ENCODE peak calls at places on chromosomes 13 and 19, in ten cellular contexts. One of them, this sample, is unnamed.

GRCh38 chr19:14183741-14184395 is 22.1 kb downstream of the ADGRL1 start:
- DNase-seq in NB4: no peak
- DNase-seq in caudate nucleus: no peak
- DNase-seq in LNCaP clone FGC: no peak
- DNase-seq in activated naive CD4-positive, alpha-beta T cell treated with anti-CD3 and anti-CD28 coated beads, Interleukin-2, amount 10 ng/mL, durations not matched to agents 7 days and 5 days: no peak
- DNase-seq in NCI-H2227 treated with DMSO at 0.1 percent for 48 hours: no peak
- DNase-seq in hepatocyte: no peak
- DNase-seq in stimulated activated CD4-positive, alpha-beta T cell treated with anti-CD3 and anti-CD28 coated beads, Interleukin-12 subunit alpha, Interleukin-12 subunit beta, amount 100 ng/mL, for 48 hours: no peak
- DNase-seq in natural killer cell treated with Interleukin-12 subunit alpha and Interleukin-12 subunit beta and Interleukin-15 and Interleukin-18, amount 100 ng/mL, for 72 hours: no peak
- DNase-seq in fibroblast of mammary gland: no peak
- DNase-seq in this sample: no peak

GRCh38 chr13:97434417-97435296 is 688 bp downstream of the RAP2A start:
- DNase-seq in stimulated activated CD4-positive, alpha-beta T cell treated with anti-CD3 and anti-CD28 coated beads, Interleukin-12 subunit alpha, Interleukin-12 subunit beta, amount 100 ng/mL, for 48 hours: peak; percentile 9
- DNase-seq in natural killer cell treated with Interleukin-12 subunit alpha and Interleukin-12 subunit beta and Interleukin-15 and Interleukin-18, amount 100 ng/mL, for 72 hours: peak; percentile 64
- DNase-seq in activated naive CD4-positive, alpha-beta T cell treated with anti-CD3 and anti-CD28 coated beads, Interleukin-2, amount 10 ng/mL, durations not matched to agents 7 days and 5 days: peak; percentile 60
- DNase-seq in caudate nucleus: no peak
- DNase-seq in NB4: peak; percentile 62
- DNase-seq in hepatocyte: no peak
- DNase-seq in LNCaP clone FGC: no peak
- DNase-seq in fibroblast of mammary gland: peak; percentile 24
- DNase-seq in NCI-H2227 treated with DMSO at 0.1 percent for 48 hours: no peak
- DNase-seq in this sample: peak; percentile 71

GRCh38 chr13:87675851-87676250 is 4.7 kb downstream of the SLITRK5 start:
- DNase-seq in stimulated activated CD4-positive, alpha-beta T cell treated with anti-CD3 and anti-CD28 coated beads, Interleukin-12 subunit alpha, Interleukin-12 subunit beta, amount 100 ng/mL, for 48 hours: no peak
- DNase-seq in NB4: no peak
- DNase-seq in LNCaP clone FGC: no peak
- DNase-seq in NCI-H2227 treated with DMSO at 0.1 percent for 48 hours: no peak
- DNase-seq in fibroblast of mammary gland: no peak
- DNase-seq in natural killer cell treated with Interleukin-12 subunit alpha and Interleukin-12 subunit beta and Interleukin-15 and Interleukin-18, amount 100 ng/mL, for 72 hours: no peak
- DNase-seq in hepatocyte: no peak
- DNase-seq in caudate nucleus: no peak
- DNase-seq in activated naive CD4-positive, alpha-beta T cell treated with anti-CD3 and anti-CD28 coated beads, Interleukin-2, amount 10 ng/mL, durations not matched to agents 7 days and 5 days: no peak
- DNase-seq in this sample: no peak

GRCh38 chr13:20721454-20722357 is 18.2 kb downstream of the IL17D start:
- DNase-seq in NCI-H2227 treated with DMSO at 0.1 percent for 48 hours: no peak
- DNase-seq in hepatocyte: peak; percentile 57
- DNase-seq in fibroblast of mammary gland: peak; percentile 64
- DNase-seq in natural killer cell treated with Interleukin-12 subunit alpha and Interleukin-12 subunit beta and Interleukin-15 and Interleukin-18, amount 100 ng/mL, for 72 hours: no peak
- DNase-seq in NB4: no peak
- DNase-seq in activated naive CD4-positive, alpha-beta T cell treated with anti-CD3 and anti-CD28 coated beads, Interleukin-2, amount 10 ng/mL, durations not matched to agents 7 days and 5 days: peak; percentile 34
- DNase-seq in caudate nucleus: no peak
- DNase-seq in stimulated activated CD4-positive, alpha-beta T cell treated with anti-CD3 and anti-CD28 coated beads, Interleukin-12 subunit alpha, Interleukin-12 subunit beta, amount 100 ng/mL, for 48 hours: no peak
- DNase-seq in LNCaP clone FGC: no peak
- DNase-seq in this sample: peak; percentile 73

GRCh38 chr13:43838909-43839308 is 40.6 kb downstream of the CCDC122 start:
- DNase-seq in NCI-H2227 treated with DMSO at 0.1 percent for 48 hours: no peak
- DNase-seq in LNCaP clone FGC: no peak
- DNase-seq in activated naive CD4-positive, alpha-beta T cell treated with anti-CD3 and anti-CD28 coated beads, Interleukin-2, amount 10 ng/mL, durations not matched to agents 7 days and 5 days: no peak
- DNase-seq in caudate nucleus: no peak
- DNase-seq in natural killer cell treated with Interleukin-12 subunit alpha and Interleukin-12 subunit beta and Interleukin-15 and Interleukin-18, amount 100 ng/mL, for 72 hours: no peak
- DNase-seq in fibroblast of mammary gland: peak; percentile 60
- DNase-seq in NB4: peak; percentile 34
- DNase-seq in hepatocyte: no peak
- DNase-seq in stimulated activated CD4-positive, alpha-beta T cell treated with anti-CD3 and anti-CD28 coated beads, Interleukin-12 subunit alpha, Interleukin-12 subunit beta, amount 100 ng/mL, for 48 hours: no peak
- DNase-seq in this sample: no peak

GRCh38 chr19:40822161-40822560 is 23.2 kb downstream of the EGLN2 start:
- DNase-seq in NB4: no peak
- DNase-seq in caudate nucleus: no peak
- DNase-seq in stimulated activated CD4-positive, alpha-beta T cell treated with anti-CD3 and anti-CD28 coated beads, Interleukin-12 subunit alpha, Interleukin-12 subunit beta, amount 100 ng/mL, for 48 hours: no peak
- DNase-seq in NCI-H2227 treated with DMSO at 0.1 percent for 48 hours: no peak
- DNase-seq in activated naive CD4-positive, alpha-beta T cell treated with anti-CD3 and anti-CD28 coated beads, Interleukin-2, amount 10 ng/mL, durations not matched to agents 7 days and 5 days: no peak
- DNase-seq in LNCaP clone FGC: no peak
- DNase-seq in fibroblast of mammary gland: no peak
- DNase-seq in natural killer cell treated with Interleukin-12 subunit alpha and Interleukin-12 subunit beta and Interleukin-15 and Interleukin-18, amount 100 ng/mL, for 72 hours: no peak
- DNase-seq in hepatocyte: no peak
- DNase-seq in this sample: no peak

GRCh38 chr13:32164622-32165268 is 133.2 kb downstream of the FRY start:
- DNase-seq in NB4: peak; percentile 80
- DNase-seq in LNCaP clone FGC: no peak
- DNase-seq in fibroblast of mammary gland: peak; percentile 73
- DNase-seq in activated naive CD4-positive, alpha-beta T cell treated with anti-CD3 and anti-CD28 coated beads, Interleukin-2, amount 10 ng/mL, durations not matched to agents 7 days and 5 days: peak; percentile 22
- DNase-seq in caudate nucleus: no peak
- DNase-seq in stimulated activated CD4-positive, alpha-beta T cell treated with anti-CD3 and anti-CD28 coated beads, Interleukin-12 subunit alpha, Interleukin-12 subunit beta, amount 100 ng/mL, for 48 hours: peak; percentile 7
- DNase-seq in NCI-H2227 treated with DMSO at 0.1 percent for 48 hours: peak; percentile 60
- DNase-seq in hepatocyte: peak; percentile 81
- DNase-seq in natural killer cell treated with Interleukin-12 subunit alpha and Interleukin-12 subunit beta and Interleukin-15 and Interleukin-18, amount 100 ng/mL, for 72 hours: no peak
- DNase-seq in this sample: no peak

GRCh38 chr19:58550362-58551122 is 4.4 kb downstream of the CHMP2A start:
- DNase-seq in stimulated activated CD4-positive, alpha-beta T cell treated with anti-CD3 and anti-CD28 coated beads, Interleukin-12 subunit alpha, Interleukin-12 subunit beta, amount 100 ng/mL, for 48 hours: no peak
- DNase-seq in hepatocyte: no peak
- DNase-seq in caudate nucleus: no peak
- DNase-seq in LNCaP clone FGC: no peak
- DNase-seq in NB4: peak; percentile 12
- DNase-seq in natural killer cell treated with Interleukin-12 subunit alpha and Interleukin-12 subunit beta and Interleukin-15 and Interleukin-18, amount 100 ng/mL, for 72 hours: no peak
- DNase-seq in NCI-H2227 treated with DMSO at 0.1 percent for 48 hours: no peak
- DNase-seq in activated naive CD4-positive, alpha-beta T cell treated with anti-CD3 and anti-CD28 coated beads, Interleukin-2, amount 10 ng/mL, durations not matched to agents 7 days and 5 days: no peak
- DNase-seq in fibroblast of mammary gland: no peak
- DNase-seq in this sample: no peak

GRCh38 chr19:5407356-5407755 is 47.9 kb upstream of the ZNRF4 start:
- DNase-seq in activated naive CD4-positive, alpha-beta T cell treated with anti-CD3 and anti-CD28 coated beads, Interleukin-2, amount 10 ng/mL, durations not matched to agents 7 days and 5 days: no peak
- DNase-seq in natural killer cell treated with Interleukin-12 subunit alpha and Interleukin-12 subunit beta and Interleukin-15 and Interleukin-18, amount 100 ng/mL, for 72 hours: no peak
- DNase-seq in caudate nucleus: no peak
- DNase-seq in LNCaP clone FGC: no peak
- DNase-seq in NCI-H2227 treated with DMSO at 0.1 percent for 48 hours: no peak
- DNase-seq in hepatocyte: no peak
- DNase-seq in fibroblast of mammary gland: peak; percentile 47
- DNase-seq in NB4: peak; percentile 37
- DNase-seq in stimulated activated CD4-positive, alpha-beta T cell treated with anti-CD3 and anti-CD28 coated beads, Interleukin-12 subunit alpha, Interleukin-12 subunit beta, amount 100 ng/mL, for 48 hours: no peak
- DNase-seq in this sample: no peak

GRCh38 chr13:112999414-113000177 is 30.6 kb downstream of the MCF2L start:
- DNase-seq in natural killer cell treated with Interleukin-12 subunit alpha and Interleukin-12 subunit beta and Interleukin-15 and Interleukin-18, amount 100 ng/mL, for 72 hours: no peak
- DNase-seq in NCI-H2227 treated with DMSO at 0.1 percent for 48 hours: no peak
- DNase-seq in fibroblast of mammary gland: no peak
- DNase-seq in hepatocyte: no peak
- DNase-seq in LNCaP clone FGC: no peak
- DNase-seq in NB4: no peak
- DNase-seq in stimulated activated CD4-positive, alpha-beta T cell treated with anti-CD3 and anti-CD28 coated beads, Interleukin-12 subunit alpha, Interleukin-12 subunit beta, amount 100 ng/mL, for 48 hours: no peak
- DNase-seq in caudate nucleus: no peak
- DNase-seq in activated naive CD4-positive, alpha-beta T cell treated with anti-CD3 and anti-CD28 coated beads, Interleukin-2, amount 10 ng/mL, durations not matched to agents 7 days and 5 days: no peak
- DNase-seq in this sample: no peak

GRCh38 chr13:73025212-73026012 is 33.4 kb upstream of the KLF5 start:
- DNase-seq in activated naive CD4-positive, alpha-beta T cell treated with anti-CD3 and anti-CD28 coated beads, Interleukin-2, amount 10 ng/mL, durations not matched to agents 7 days and 5 days: no peak
- DNase-seq in LNCaP clone FGC: no peak
- DNase-seq in fibroblast of mammary gland: peak; percentile 4
- DNase-seq in natural killer cell treated with Interleukin-12 subunit alpha and Interleukin-12 subunit beta and Interleukin-15 and Interleukin-18, amount 100 ng/mL, for 72 hours: no peak
- DNase-seq in hepatocyte: peak; percentile 14
- DNase-seq in NB4: no peak
- DNase-seq in NCI-H2227 treated with DMSO at 0.1 percent for 48 hours: no peak
- DNase-seq in stimulated activated CD4-positive, alpha-beta T cell treated with anti-CD3 and anti-CD28 coated beads, Interleukin-12 subunit alpha, Interleukin-12 subunit beta, amount 100 ng/mL, for 48 hours: no peak
- DNase-seq in caudate nucleus: no peak
- DNase-seq in this sample: no peak

GRCh38 chr13:76854894-76855293 is 31.3 kb downstream of the KCTD12 start:
- DNase-seq in stimulated activated CD4-positive, alpha-beta T cell treated with anti-CD3 and anti-CD28 coated beads, Interleukin-12 subunit alpha, Interleukin-12 subunit beta, amount 100 ng/mL, for 48 hours: no peak
- DNase-seq in caudate nucleus: no peak
- DNase-seq in fibroblast of mammary gland: no peak
- DNase-seq in natural killer cell treated with Interleukin-12 subunit alpha and Interleukin-12 subunit beta and Interleukin-15 and Interleukin-18, amount 100 ng/mL, for 72 hours: no peak
- DNase-seq in NCI-H2227 treated with DMSO at 0.1 percent for 48 hours: no peak
- DNase-seq in NB4: no peak
- DNase-seq in hepatocyte: no peak
- DNase-seq in LNCaP clone FGC: no peak
- DNase-seq in activated naive CD4-positive, alpha-beta T cell treated with anti-CD3 and anti-CD28 coated beads, Interleukin-2, amount 10 ng/mL, durations not matched to agents 7 days and 5 days: no peak
- DNase-seq in this sample: no peak

GRCh38 chr19:554817-555216 is 11.0 kb downstream of the GZMM start:
- DNase-seq in NB4: no peak
- DNase-seq in activated naive CD4-positive, alpha-beta T cell treated with anti-CD3 and anti-CD28 coated beads, Interleukin-2, amount 10 ng/mL, durations not matched to agents 7 days and 5 days: no peak
- DNase-seq in LNCaP clone FGC: no peak
- DNase-seq in stimulated activated CD4-positive, alpha-beta T cell treated with anti-CD3 and anti-CD28 coated beads, Interleukin-12 subunit alpha, Interleukin-12 subunit beta, amount 100 ng/mL, for 48 hours: no peak
- DNase-seq in natural killer cell treated with Interleukin-12 subunit alpha and Interleukin-12 subunit beta and Interleukin-15 and Interleukin-18, amount 100 ng/mL, for 72 hours: no peak
- DNase-seq in hepatocyte: no peak
- DNase-seq in NCI-H2227 treated with DMSO at 0.1 percent for 48 hours: no peak
- DNase-seq in fibroblast of mammary gland: no peak
- DNase-seq in caudate nucleus: no peak
- DNase-seq in this sample: no peak

GRCh38 chr13:34346626-34347025 is 528.7 kb downstream of the RFC3 start:
- DNase-seq in hepatocyte: no peak
- DNase-seq in activated naive CD4-positive, alpha-beta T cell treated with anti-CD3 and anti-CD28 coated beads, Interleukin-2, amount 10 ng/mL, durations not matched to agents 7 days and 5 days: no peak
- DNase-seq in fibroblast of mammary gland: no peak
- DNase-seq in NB4: no peak
- DNase-seq in caudate nucleus: no peak
- DNase-seq in NCI-H2227 treated with DMSO at 0.1 percent for 48 hours: no peak
- DNase-seq in LNCaP clone FGC: no peak
- DNase-seq in stimulated activated CD4-positive, alpha-beta T cell treated with anti-CD3 and anti-CD28 coated beads, Interleukin-12 subunit alpha, Interleukin-12 subunit beta, amount 100 ng/mL, for 48 hours: no peak
- DNase-seq in natural killer cell treated with Interleukin-12 subunit alpha and Interleukin-12 subunit beta and Interleukin-15 and Interleukin-18, amount 100 ng/mL, for 72 hours: no peak
- DNase-seq in this sample: no peak

GRCh38 chr19:590396-590745 is 690 bp downstream of the HCN2 start:
- DNase-seq in stimulated activated CD4-positive, alpha-beta T cell treated with anti-CD3 and anti-CD28 coated beads, Interleukin-12 subunit alpha, Interleukin-12 subunit beta, amount 100 ng/mL, for 48 hours: no peak
- DNase-seq in fibroblast of mammary gland: peak; percentile 21
- DNase-seq in natural killer cell treated with Interleukin-12 subunit alpha and Interleukin-12 subunit beta and Interleukin-15 and Interleukin-18, amount 100 ng/mL, for 72 hours: no peak
- DNase-seq in NCI-H2227 treated with DMSO at 0.1 percent for 48 hours: no peak
- DNase-seq in caudate nucleus: no peak
- DNase-seq in hepatocyte: peak; percentile 56
- DNase-seq in LNCaP clone FGC: no peak
- DNase-seq in NB4: no peak
- DNase-seq in activated naive CD4-positive, alpha-beta T cell treated with anti-CD3 and anti-CD28 coated beads, Interleukin-2, amount 10 ng/mL, durations not matched to agents 7 days and 5 days: peak; percentile 57
- DNase-seq in this sample: no peak